ENCODE peak calls at places on chromosomes 1 and 21, in six cellular contexts. Q is vagina, B is lung, H is ovary, Y is IMR-90, M is psoas muscle. K is an unnamed sample.

GRCh38 chr1:108149796-108150467 is 50.2 kb downstream of the SLC25A24 start:
- DNase-seq in Q (no peak), B (no peak), H (no peak), Y (peak; percentile 46), M (no peak), K (no peak)

GRCh38 chr1:62084304-62084905 is 110.2 kb upstream of the L1TD1 start:
- DNase-seq in Q (no peak), B (no peak), H (no peak), Y (no peak), M (no peak), K (no peak)

GRCh38 chr21:39073717-39074116 is 109.5 kb downstream of the PSMG1 start:
- DNase-seq in Q (no peak), B (no peak), H (no peak), Y (no peak), M (no peak), K (no peak)

GRCh38 chr1:20358761-20359263 is 68.1 kb downstream of the VWA5B1 start:
- DNase-seq in Q (no peak), B (peak; percentile 49), H (peak; percentile 47), Y (peak; percentile 61), M (peak; percentile 62), K (peak; percentile 67)

GRCh38 chr1:21956720-21957552 is 19.8 kb upstream of the HSPG2 start:
- DNase-seq in Q (no peak), B (peak; percentile 82), H (no peak), Y (peak; percentile 47), M (no peak), K (no peak)

GRCh38 chr1:247487057-247487456 is 29.2 kb upstream of the OR2B11 start:
- DNase-seq in Q (no peak), B (no peak), H (no peak), Y (peak; percentile 34), M (no peak), K (no peak)

GRCh38 chr1:246760426-246761347 is 36.5 kb downstream of the SCCPDH start:
- DNase-seq in Q (no peak), B (no peak), H (no peak), Y (no peak), M (no peak), K (no peak)

GRCh38 chr1:81802601-81803422 is 2.1 kb downstream of the ADGRL2 start:
- DNase-seq in Q (peak; percentile 88), B (peak; percentile 48), H (peak; percentile 88), Y (peak; percentile 33), M (peak; percentile 69), K (peak; percentile 14)

GRCh38 chr1:11979453-11979817 is 809 bp upstream of the MFN2 start:
- DNase-seq in Q (no peak), B (no peak), H (peak; percentile 78), Y (no peak), M (no peak), K (no peak)

GRCh38 chr1:34763142-34763781 is 3.7 kb downstream of the GJB4 start:
- DNase-seq in Q (no peak), B (no peak), H (no peak), Y (peak; percentile 9), M (no peak), K (peak; percentile 13)

GRCh38 chr21:46509760-46510159 is 51.1 kb downstream of the DIP2A start:
- DNase-seq in Q (no peak), B (peak; percentile 71), H (no peak), Y (peak; percentile 81), M (no peak), K (no peak)

GRCh38 chr1:233448290-233448689 is 120.8 kb downstream of the MAP3K21 start:
- DNase-seq in Q (no peak), B (no peak), H (no peak), Y (no peak), M (no peak), K (no peak)

GRCh38 chr1:193181985-193182384 is 4.4 kb downstream of the B3GALT2 start:
- DNase-seq in Q (no peak), B (no peak), H (no peak), Y (peak; percentile 23), M (no peak), K (no peak)

DNA sequence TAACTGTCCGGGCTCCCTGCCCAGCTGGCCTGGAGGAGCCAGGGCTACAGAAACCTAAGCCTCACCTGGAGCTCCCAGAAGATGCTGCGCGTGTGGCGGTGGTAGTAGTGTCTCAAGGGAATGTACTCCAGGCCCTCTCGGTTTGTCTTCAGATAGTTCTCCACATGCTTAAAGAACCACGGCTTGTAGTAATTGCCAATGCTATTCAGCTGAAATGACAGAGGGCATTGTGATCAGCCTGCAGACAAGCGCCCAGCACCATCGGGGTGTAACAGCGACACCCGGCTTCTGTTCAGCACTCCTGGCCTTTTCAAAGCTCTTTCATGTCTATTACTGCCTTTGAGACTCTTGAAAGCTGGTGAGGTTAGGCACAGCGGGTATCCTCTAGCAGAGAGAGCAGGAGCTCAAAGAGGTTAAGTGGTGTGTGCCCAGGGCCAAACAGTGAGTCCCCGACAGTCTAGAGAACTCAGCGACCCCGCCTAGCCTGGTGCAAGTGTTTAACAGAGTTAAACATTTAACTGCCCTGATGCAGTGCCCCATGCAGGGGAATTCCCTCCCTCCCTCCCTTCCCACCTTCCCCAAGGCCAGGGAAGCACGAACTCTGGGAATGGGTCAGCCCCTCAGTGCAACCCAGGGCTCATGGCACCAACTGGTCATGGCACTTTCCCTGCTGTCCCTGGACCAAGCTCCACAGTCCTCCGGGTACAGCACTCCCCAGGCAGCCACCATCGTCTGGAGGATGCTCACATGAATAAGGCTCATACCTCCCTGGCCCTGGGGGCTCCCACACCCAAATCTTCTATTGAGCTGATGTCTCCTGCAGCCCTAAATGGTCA is 21.5 kb downstream of the DHCR24 start:
- DNase-seq in Q (peak; percentile 74), B (peak; percentile 61), H (no peak), Y (no peak), M (no peak), K (no peak)
- H3K36me3 ChIP-seq in Q (peaks cover 45% of the 10 kb centered on the region), B (peaks cover 21% of the 10 kb centered on the region), H (no peaks in the 10 kb centered on the region), Y (peaks cover 5% of the 10 kb centered on the region), M (no peaks in the 10 kb centered on the region), K (peaks cover 30% of the 10 kb centered on the region)

DNA sequence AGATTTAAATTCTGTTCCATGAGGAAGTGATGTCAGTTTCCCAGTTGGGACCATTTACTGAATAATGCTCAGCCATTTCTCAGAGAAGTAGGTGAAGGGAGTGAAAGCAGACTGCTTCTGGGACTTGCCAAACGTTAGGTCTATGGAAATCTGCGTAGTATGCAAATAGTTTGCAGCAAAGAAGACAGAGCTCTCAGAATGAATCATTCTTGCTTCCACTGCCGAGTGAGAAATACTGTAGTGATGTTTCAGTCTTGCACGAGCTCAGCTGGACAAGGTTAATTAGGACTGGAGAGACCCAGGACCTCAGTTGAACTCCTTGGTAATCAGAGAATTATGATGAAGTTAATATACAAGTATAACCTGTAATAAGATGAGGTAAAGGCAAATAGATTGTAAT is 317.7 kb upstream of the DAB1 start:
- DNase-seq in Q (no peak), B (no peak), H (no peak), Y (no peak), M (no peak), K (no peak)
- H3K4me3 ChIP-seq in Q (no peak overlapping the region), B (no peak overlapping the region), H (no peak overlapping the region), Y (no peak overlapping the region), M (no peak overlapping the region), K (no peak overlapping the region)

DNA sequence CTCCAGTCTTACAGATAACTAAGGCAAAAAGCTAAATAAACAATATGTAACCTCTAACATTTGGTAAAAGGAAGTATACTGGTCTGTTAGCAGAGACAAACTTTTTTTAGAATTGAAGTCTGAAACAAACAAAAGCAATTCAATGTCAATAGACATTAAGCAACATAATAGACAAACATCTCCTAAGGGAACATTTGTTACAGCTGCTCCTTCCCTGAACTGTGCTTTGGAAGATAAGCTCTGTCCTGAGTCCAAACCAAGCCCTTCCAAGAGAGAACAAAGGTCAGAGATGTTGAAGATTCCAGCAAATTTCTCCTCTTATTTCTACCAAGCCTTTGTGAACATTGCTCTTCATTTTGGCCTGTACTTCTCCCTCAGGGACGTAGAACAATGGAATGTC is 25.3 kb downstream of the FMO2 start:
- DNase-seq in Q (no peak), B (no peak), H (no peak), Y (no peak), M (no peak), K (no peak)
- H3K4me1 ChIP-seq in Q (no peaks in the 10 kb centered on the region), B (no peaks in the 10 kb centered on the region), H (peaks cover 1% of the 10 kb centered on the region), Y (no peaks in the 10 kb centered on the region), M (no peaks in the 10 kb centered on the region), K (peaks cover 20% of the 10 kb centered on the region)

GRCh38 chr1:70462611-70463010 is 51.5 kb downstream of the CTH start:
- DNase-seq in Q (no peak), B (no peak), H (no peak), Y (no peak), M (no peak), K (no peak)

GRCh38 chr1:70465911-70466310 is 54.8 kb downstream of the CTH start:
- DNase-seq in Q (no peak), B (no peak), H (no peak), Y (no peak), M (no peak), K (no peak)

GRCh38 chr1:70467531-70467930 is 56.5 kb downstream of the CTH start:
- DNase-seq in Q (no peak), B (no peak), H (no peak), Y (no peak), M (no peak), K (no peak)

DNA sequence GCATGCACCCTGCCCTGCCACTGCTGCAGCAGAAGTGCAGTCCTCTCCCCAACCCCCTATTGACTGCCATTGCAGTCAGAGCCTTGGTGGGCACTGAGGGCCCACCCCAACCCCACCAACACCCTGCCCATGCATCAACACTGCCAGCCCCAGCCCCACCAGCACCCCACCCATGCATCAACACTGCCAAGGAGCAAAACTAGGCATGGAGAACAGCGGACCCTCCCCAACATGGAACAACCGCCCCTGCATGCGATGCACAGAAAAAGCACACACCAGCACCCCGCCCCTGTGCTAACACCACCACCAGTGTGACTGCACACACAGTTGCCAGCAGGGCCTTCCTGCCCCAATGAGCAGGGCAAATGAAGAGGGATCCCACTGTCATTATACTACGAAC is 57.1 kb downstream of the CTH start:
- DNase-seq in Q (no peak), B (no peak), H (no peak), Y (no peak), M (no peak), K (no peak)
- H3K36me3 ChIP-seq in Q (no peaks in the 10 kb centered on the region), B (no peaks in the 10 kb centered on the region), H (no peaks in the 10 kb centered on the region), Y (no peaks in the 10 kb centered on the region), M (no peaks in the 10 kb centered on the region), K (no peaks in the 10 kb centered on the region)

GRCh38 chr1:54403377-54403776 is 2.8 kb downstream of the SSBP3 start:
- DNase-seq in Q (no peak), B (no peak), H (no peak), Y (no peak), M (no peak), K (no peak)

GRCh38 chr1:54404939-54405880 is 984 bp downstream of the SSBP3 start:
- DNase-seq in Q (no peak), B (no peak), H (peak; percentile 62), Y (no peak), M (peak; percentile 31), K (no peak)

GRCh38 chr1:54402896-54403295 is 3.3 kb downstream of the SSBP3 start:
- DNase-seq in Q (no peak), B (no peak), H (no peak), Y (peak; percentile 31), M (no peak), K (no peak)

GRCh38 chr1:54403808-54404261 is 2.4 kb downstream of the SSBP3 start:
- DNase-seq in Q (no peak), B (no peak), H (no peak), Y (peak; percentile 84), M (no peak), K (no peak)

GRCh38 chr1:54404263-54404662 is 1.9 kb downstream of the SSBP3 start:
- DNase-seq in Q (no peak), B (no peak), H (no peak), Y (no peak), M (no peak), K (no peak)
- H3K4me3 ChIP-seq in Q (peak overlapping the region; percentile 98), B (no peak overlapping the region), H (peak overlapping the region; percentile 98), Y (peak overlapping the region; percentile 60), M (peak overlapping the region; percentile 91), K (peak overlapping the region; percentile 89)

GRCh38 chr1:112464501-112464900 is 44.3 kb upstream of the WNT2B start:
- DNase-seq in Q (peak; percentile 91), B (no peak), H (no peak), Y (no peak), M (no peak), K (peak; percentile 15)
- H3K4me1 ChIP-seq in Q (peaks cover 68% of the 10 kb centered on the region), B (peaks cover 14% of the 10 kb centered on the region), H (no peaks in the 10 kb centered on the region), Y (peaks cover 19% of the 10 kb centered on the region), M (no peaks in the 10 kb centered on the region), K (peaks cover 30% of the 10 kb centered on the region)

K was measured in SJSA1.